ENCODE peak calls at places on chromosomes 7 and 10, in four cellular contexts. K is right atrium auricular region; L is CD8-positive, alpha-beta memory T cell; U is left ventricle myocardium inferior. D is an unnamed sample. For H3K36me3, the result is how much of the 10 kb centered on the place peaks cover.

GRCh38 chr10:47040041-47040491 is 128.8 kb downstream of the PTPN20 start:
- DNase-seq in K (no peak), L (no peak), U (no peak), D (no peak)

GRCh38 chr10:17009228-17009700 is 120.3 kb downstream of the CUBN start:
- DNase-seq in K (no peak), L (no peak), U (no peak), D (peak)

GRCh38 chr7:106225856-106226255 is 58.9 kb downstream of the NAMPT start:
- DNase-seq in K (no peak), L (no peak), U (no peak), D (no peak)

GRCh38 chr10:54800677-54801480 is at the start of gene PCDH15:
- DNase-seq in K (no peak), L (no peak), U (no peak), D (no peak)

GRCh38 chr10:79105164-79105739 is 36.5 kb downstream of the ZMIZ1 start:
- DNase-seq in K (no peak), L (no peak), U (no peak), D (no peak)

GRCh38 chr7:24851791-24852190 is 94.5 kb upstream of the GSDME start:
- DNase-seq in K (no peak), L (no peak), U (no peak), D (no peak)

GRCh38 chr7:1842321-1843221 is 172.5 kb downstream of the ELFN1 start:
- DNase-seq in K (no peak), L (peak), U (peak), D (no peak)

GRCh38 chr10:75395955-75396860 is 5.4 kb downstream of the ZNF503 start:
- DNase-seq in K (no peak), L (no peak), U (peak), D (no peak)

GRCh38 chr10:63716174-63716573 is 195.0 kb downstream of the REEP3 start:
- DNase-seq in K (no peak), L (no peak), U (no peak), D (no peak)

GRCh38 chr10:105252908-105253307 is 611.8 kb downstream of the SORCS3 start:
- DNase-seq in K (no peak), L (no peak), U (no peak), D (no peak)
- H3K4me3 ChIP-seq in K (no peak), L (no peak), U (no peak), D (no peak)

DNA sequence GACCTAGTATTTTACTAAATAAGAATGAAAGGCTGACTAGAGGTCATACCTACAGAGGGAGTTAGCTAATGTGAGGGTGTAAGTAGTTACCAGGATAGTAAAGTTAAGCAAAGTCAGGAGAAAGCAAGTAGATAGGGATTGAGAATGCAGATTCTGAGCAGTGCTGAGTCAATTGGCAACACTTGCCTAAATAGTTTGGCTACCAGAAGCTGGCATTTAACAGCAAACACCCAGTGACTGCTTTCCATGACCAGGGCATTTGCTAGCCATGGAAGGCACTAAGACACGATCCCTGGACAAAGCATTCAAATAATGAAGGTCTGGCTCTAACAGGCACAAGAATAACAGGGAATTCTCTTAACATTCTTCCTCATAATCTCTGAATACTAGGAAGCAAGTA is 25.9 kb downstream of the TNKS2 start:
- DNase-seq in K (no peak), L (no peak), U (no peak), D (no peak)
- H3K36me3 ChIP-seq in K (half or more), L (under half), U (half or more), D (half or more)

GRCh38 chr10:70539471-70539870 is 60.9 kb downstream of the PALD1 start:
- DNase-seq in K (no peak), L (no peak), U (no peak), D (no peak)

GRCh38 chr10:70537398-70538194 is 59.0 kb downstream of the PALD1 start:
- DNase-seq in K (no peak), L (no peak), U (no peak), D (no peak)

GRCh38 chr10:70538195-70538520 is 59.6 kb downstream of the PALD1 start:
- DNase-seq in K (no peak), L (no peak), U (no peak), D (no peak)

GRCh38 chr10:70540089-70540788 is 61.7 kb downstream of the PALD1 start:
- DNase-seq in K (no peak), L (no peak), U (no peak), D (no peak)

GRCh38 chr10:70538731-70539338 is 60.3 kb downstream of the PALD1 start:
- DNase-seq in K (no peak), L (no peak), U (no peak), D (no peak)
- H3K27ac ChIP-seq in K (no peak), L (no peak), U (no peak), D (no peak)

GRCh38 chr10:49528977-49529506 is 9.9 kb downstream of the ERCC6 start:
- DNase-seq in K (no peak), L (no peak), U (no peak), D (no peak)

GRCh38 chr10:49538381-49539319 is at the start of gene ERCC6:
- DNase-seq in K (peak), L (peak), U (peak), D (peak)

GRCh38 chr10:49539320-49539885 is 482 bp upstream of the ERCC6 start:
- DNase-seq in K (peak), L (peak), U (peak), D (no peak)

GRCh38 chr10:49532461-49532860 is 6.5 kb downstream of the ERCC6 start:
- DNase-seq in K (no peak), L (no peak), U (no peak), D (no peak)

DNA sequence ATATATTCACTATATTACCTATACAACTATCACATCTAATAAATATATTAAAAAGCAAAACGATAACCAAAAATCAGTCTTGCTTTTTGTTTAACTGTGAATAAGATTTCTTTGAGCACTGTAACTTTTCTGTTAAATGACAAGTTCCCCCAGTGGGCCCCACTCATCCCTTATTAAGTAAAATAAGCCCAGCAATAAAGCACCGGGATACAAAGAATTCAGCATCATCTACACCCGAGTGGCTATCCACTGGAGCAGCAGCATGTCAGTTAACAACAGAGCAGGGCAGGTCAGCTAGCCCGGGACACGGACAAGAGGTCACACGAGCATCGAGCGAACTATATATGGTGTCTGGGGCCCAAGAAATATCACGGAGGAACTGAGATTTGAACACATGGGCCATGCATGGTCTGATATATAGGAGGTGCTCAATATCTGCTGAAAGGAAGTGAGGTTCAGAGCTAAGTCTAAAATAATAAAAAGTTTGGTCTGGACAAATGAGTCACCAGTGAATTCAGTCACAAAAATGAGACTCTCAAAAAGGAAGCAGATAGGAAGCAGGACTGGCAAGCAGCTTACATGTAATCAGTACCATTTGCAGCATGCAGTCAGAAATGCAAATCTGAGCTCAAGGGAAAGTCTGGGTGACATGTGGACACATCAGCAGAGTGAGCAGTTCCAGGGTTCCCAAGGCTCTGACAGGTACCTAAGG is 4.1 kb downstream of the ERCC6 start:
- DNase-seq in K (no peak), L (no peak), U (no peak), D (no peak)
- H3K4me3 ChIP-seq in K (no peak), L (no peak), U (no peak), D (no peak)

D was measured in esophagus muscularis mucosa.